ENCODE peak calls at places on chromosomes 11 and 22, in five cellular contexts. S is immature natural killer cell, P is AG08395, M is RWPE1, O is T-helper 2 cell. H is an unnamed sample.

GRCh38 chr22:38957046-38957770 is at the start of gene APOBEC3A:
- DNase-seq in S (no peak), P (no peak), M (peak; percentile 13), O (no peak), H (no peak)

GRCh38 chr11:47917643-47918369 is 62.6 kb upstream of the PTPRJ start:
- DNase-seq in S (peak; percentile 51), P (peak; percentile 87), M (peak; percentile 37), O (no peak), H (peak; percentile 94)

GRCh38 chr11:47083913-47084312 is 92.8 kb downstream of the ARFGAP2 start:
- DNase-seq in S (no peak), P (no peak), M (no peak), O (no peak), H (peak; percentile 80)

GRCh38 chr11:46299425-46300067 is 22.1 kb downstream of the CREB3L1 start:
- DNase-seq in S (no peak), P (peak; percentile 15), M (no peak), O (no peak), H (no peak)

GRCh38 chr11:15307600-15307999 is 192.9 kb downstream of the INSC start:
- DNase-seq in S (no peak), P (no peak), M (no peak), O (no peak), H (no peak)

GRCh38 chr11:12278766-12279671 is 98.4 kb upstream of the PARVA start:
- DNase-seq in S (no peak), P (no peak), M (no peak), O (no peak), H (no peak)

GRCh38 chr11:117641008-117641915 is 155.8 kb downstream of the DSCAML1 start:
- DNase-seq in S (no peak), P (no peak), M (no peak), O (no peak), H (no peak)

GRCh38 chr11:94885581-94885980 is 87.8 kb downstream of the CWC15 start:
- DNase-seq in S (no peak), P (no peak), M (no peak), O (no peak), H (no peak)

GRCh38 chr11:31397239-31397834 is 27.7 kb downstream of the DNAJC24 start:
- DNase-seq in S (peak; percentile 25), P (peak; percentile 28), M (peak; percentile 8), O (no peak), H (no peak)

GRCh38 chr22:36332623-36333331 is 55.0 kb downstream of the MYH9 start:
- DNase-seq in S (no peak), P (no peak), M (peak; percentile 82), O (no peak), H (peak; percentile 86)

H was measured in astrocyte.